ENCODE peak calls at places on chromosomes 4 and X, in six cellular contexts. One of them, this sample, is unnamed.

GRCh38 chr4:26273308-26273980 is 47.4 kb upstream of the RBPJ start:
- DNase-seq in iris pigment epithelial cell: no peak
- DNase-seq in stimulated activated CD4-positive, alpha-beta T cell treated with anti-CD3 and anti-CD28 coated beads, Interleukin-2, amount 100 ng/mL, for 48 hours: no peak
- DNase-seq in stimulated activated naive CD4-positive, alpha-beta T cell: no peak
- DNase-seq in NCI-H748 treated with DMSO at 0.1 percent for 48 hours: no peak
- DNase-seq in KBM-7: peak
- DNase-seq in this sample: no peak

GRCh38 chrX:14607446-14607845 is 78.1 kb downstream of the GLRA2 start:
- DNase-seq in iris pigment epithelial cell: no peak
- DNase-seq in stimulated activated CD4-positive, alpha-beta T cell treated with anti-CD3 and anti-CD28 coated beads, Interleukin-2, amount 100 ng/mL, for 48 hours: no peak
- DNase-seq in stimulated activated naive CD4-positive, alpha-beta T cell: no peak
- DNase-seq in NCI-H748 treated with DMSO at 0.1 percent for 48 hours: no peak
- DNase-seq in KBM-7: no peak
- DNase-seq in this sample: no peak

GRCh38 chr4:138092060-138092459 is 150.1 kb downstream of the SLC7A11 start:
- DNase-seq in iris pigment epithelial cell: no peak
- DNase-seq in stimulated activated CD4-positive, alpha-beta T cell treated with anti-CD3 and anti-CD28 coated beads, Interleukin-2, amount 100 ng/mL, for 48 hours: no peak
- DNase-seq in stimulated activated naive CD4-positive, alpha-beta T cell: no peak
- DNase-seq in NCI-H748 treated with DMSO at 0.1 percent for 48 hours: no peak
- DNase-seq in KBM-7: no peak
- DNase-seq in this sample: no peak

GRCh38 chr4:126899382-126899801 is 733.4 kb upstream of the INTU start:
- DNase-seq in iris pigment epithelial cell: peak
- DNase-seq in stimulated activated CD4-positive, alpha-beta T cell treated with anti-CD3 and anti-CD28 coated beads, Interleukin-2, amount 100 ng/mL, for 48 hours: no peak
- DNase-seq in stimulated activated naive CD4-positive, alpha-beta T cell: no peak
- DNase-seq in NCI-H748 treated with DMSO at 0.1 percent for 48 hours: no peak
- DNase-seq in KBM-7: no peak
- DNase-seq in this sample: no peak

GRCh38 chr4:155758500-155759371 is at the start of gene GUCY1B1:
- DNase-seq in iris pigment epithelial cell: peak
- DNase-seq in stimulated activated CD4-positive, alpha-beta T cell treated with anti-CD3 and anti-CD28 coated beads, Interleukin-2, amount 100 ng/mL, for 48 hours: peak
- DNase-seq in stimulated activated naive CD4-positive, alpha-beta T cell: peak
- DNase-seq in NCI-H748 treated with DMSO at 0.1 percent for 48 hours: peak
- DNase-seq in KBM-7: peak
- DNase-seq in this sample: peak

GRCh38 chr4:161581262-161581661 is 582.5 kb downstream of the FSTL5 start:
- DNase-seq in iris pigment epithelial cell: peak
- DNase-seq in stimulated activated CD4-positive, alpha-beta T cell treated with anti-CD3 and anti-CD28 coated beads, Interleukin-2, amount 100 ng/mL, for 48 hours: no peak
- DNase-seq in stimulated activated naive CD4-positive, alpha-beta T cell: no peak
- DNase-seq in NCI-H748 treated with DMSO at 0.1 percent for 48 hours: no peak
- DNase-seq in KBM-7: peak
- DNase-seq in this sample: no peak

GRCh38 chrX:20263474-20263873 is 3.2 kb downstream of the RPS6KA3 start:
- DNase-seq in iris pigment epithelial cell: peak
- DNase-seq in stimulated activated CD4-positive, alpha-beta T cell treated with anti-CD3 and anti-CD28 coated beads, Interleukin-2, amount 100 ng/mL, for 48 hours: no peak
- DNase-seq in stimulated activated naive CD4-positive, alpha-beta T cell: no peak
- DNase-seq in NCI-H748 treated with DMSO at 0.1 percent for 48 hours: no peak
- DNase-seq in KBM-7: peak
- DNase-seq in this sample: no peak

GRCh38 chr4:119748853-119749252 is 120.2 kb upstream of the PDE5A start:
- DNase-seq in iris pigment epithelial cell: peak
- DNase-seq in stimulated activated CD4-positive, alpha-beta T cell treated with anti-CD3 and anti-CD28 coated beads, Interleukin-2, amount 100 ng/mL, for 48 hours: no peak
- DNase-seq in stimulated activated naive CD4-positive, alpha-beta T cell: no peak
- DNase-seq in NCI-H748 treated with DMSO at 0.1 percent for 48 hours: no peak
- DNase-seq in KBM-7: no peak
- DNase-seq in this sample: no peak

GRCh38 chr4:139875456-139875855 is 209.8 kb downstream of the MGST2 start:
- DNase-seq in iris pigment epithelial cell: no peak
- DNase-seq in stimulated activated CD4-positive, alpha-beta T cell treated with anti-CD3 and anti-CD28 coated beads, Interleukin-2, amount 100 ng/mL, for 48 hours: no peak
- DNase-seq in stimulated activated naive CD4-positive, alpha-beta T cell: no peak
- DNase-seq in NCI-H748 treated with DMSO at 0.1 percent for 48 hours: peak
- DNase-seq in KBM-7: no peak
- DNase-seq in this sample: no peak

GRCh38 chrX:52558140-52558539 is 41.3 kb upstream of the XAGE1B start:
- DNase-seq in iris pigment epithelial cell: no peak
- DNase-seq in stimulated activated CD4-positive, alpha-beta T cell treated with anti-CD3 and anti-CD28 coated beads, Interleukin-2, amount 100 ng/mL, for 48 hours: no peak
- DNase-seq in stimulated activated naive CD4-positive, alpha-beta T cell: no peak
- DNase-seq in NCI-H748 treated with DMSO at 0.1 percent for 48 hours: no peak
- DNase-seq in KBM-7: no peak
- DNase-seq in this sample: no peak

GRCh38 chr4:65599335-65599734 is 71.0 kb downstream of the EPHA5 start:
- DNase-seq in iris pigment epithelial cell: peak
- DNase-seq in stimulated activated CD4-positive, alpha-beta T cell treated with anti-CD3 and anti-CD28 coated beads, Interleukin-2, amount 100 ng/mL, for 48 hours: no peak
- DNase-seq in stimulated activated naive CD4-positive, alpha-beta T cell: no peak
- DNase-seq in NCI-H748 treated with DMSO at 0.1 percent for 48 hours: no peak
- DNase-seq in KBM-7: no peak
- DNase-seq in this sample: no peak

GRCh38 chrX:116379854-116380253 is 56.6 kb upstream of the SLC6A14 start:
- DNase-seq in iris pigment epithelial cell: peak
- DNase-seq in stimulated activated CD4-positive, alpha-beta T cell treated with anti-CD3 and anti-CD28 coated beads, Interleukin-2, amount 100 ng/mL, for 48 hours: no peak
- DNase-seq in stimulated activated naive CD4-positive, alpha-beta T cell: no peak
- DNase-seq in NCI-H748 treated with DMSO at 0.1 percent for 48 hours: no peak
- DNase-seq in KBM-7: no peak
- DNase-seq in this sample: no peak

GRCh38 chr4:141011799-141012377 is 121.4 kb downstream of the RNF150 start:
- DNase-seq in iris pigment epithelial cell: no peak
- DNase-seq in stimulated activated CD4-positive, alpha-beta T cell treated with anti-CD3 and anti-CD28 coated beads, Interleukin-2, amount 100 ng/mL, for 48 hours: no peak
- DNase-seq in stimulated activated naive CD4-positive, alpha-beta T cell: no peak
- DNase-seq in NCI-H748 treated with DMSO at 0.1 percent for 48 hours: no peak
- DNase-seq in KBM-7: no peak
- DNase-seq in this sample: no peak

GRCh38 chr4:34258176-34258575 is 1986.1 kb downstream of the ARAP2 start:
- DNase-seq in iris pigment epithelial cell: no peak
- DNase-seq in stimulated activated CD4-positive, alpha-beta T cell treated with anti-CD3 and anti-CD28 coated beads, Interleukin-2, amount 100 ng/mL, for 48 hours: no peak
- DNase-seq in stimulated activated naive CD4-positive, alpha-beta T cell: no peak
- DNase-seq in NCI-H748 treated with DMSO at 0.1 percent for 48 hours: no peak
- DNase-seq in KBM-7: no peak
- DNase-seq in this sample: no peak

GRCh38 chrX:4243759-4244158 is 530.3 kb upstream of the PRKX start:
- DNase-seq in iris pigment epithelial cell: no peak
- DNase-seq in stimulated activated CD4-positive, alpha-beta T cell treated with anti-CD3 and anti-CD28 coated beads, Interleukin-2, amount 100 ng/mL, for 48 hours: no peak
- DNase-seq in stimulated activated naive CD4-positive, alpha-beta T cell: no peak
- DNase-seq in NCI-H748 treated with DMSO at 0.1 percent for 48 hours: no peak
- DNase-seq in KBM-7: no peak
- DNase-seq in this sample: no peak

GRCh38 chr4:183241771-183242170 is 78.3 kb downstream of the CLDN22 start:
- DNase-seq in iris pigment epithelial cell: no peak
- DNase-seq in stimulated activated CD4-positive, alpha-beta T cell treated with anti-CD3 and anti-CD28 coated beads, Interleukin-2, amount 100 ng/mL, for 48 hours: no peak
- DNase-seq in stimulated activated naive CD4-positive, alpha-beta T cell: no peak
- DNase-seq in NCI-H748 treated with DMSO at 0.1 percent for 48 hours: no peak
- DNase-seq in KBM-7: no peak
- DNase-seq in this sample: no peak

GRCh38 chr4:19010766-19011165 is 989.2 kb upstream of the LCORL start:
- DNase-seq in iris pigment epithelial cell: no peak
- DNase-seq in stimulated activated CD4-positive, alpha-beta T cell treated with anti-CD3 and anti-CD28 coated beads, Interleukin-2, amount 100 ng/mL, for 48 hours: no peak
- DNase-seq in stimulated activated naive CD4-positive, alpha-beta T cell: no peak
- DNase-seq in NCI-H748 treated with DMSO at 0.1 percent for 48 hours: no peak
- DNase-seq in KBM-7: no peak
- DNase-seq in this sample: no peak

GRCh38 chr4:19478791-19479190 is 772.9 kb upstream of the SLIT2 start:
- DNase-seq in iris pigment epithelial cell: peak
- DNase-seq in stimulated activated CD4-positive, alpha-beta T cell treated with anti-CD3 and anti-CD28 coated beads, Interleukin-2, amount 100 ng/mL, for 48 hours: no peak
- DNase-seq in stimulated activated naive CD4-positive, alpha-beta T cell: no peak
- DNase-seq in NCI-H748 treated with DMSO at 0.1 percent for 48 hours: no peak
- DNase-seq in KBM-7: no peak
- DNase-seq in this sample: no peak

GRCh38 chr4:143961084-143961483 is 55.7 kb upstream of the GYPE start:
- DNase-seq in iris pigment epithelial cell: no peak
- DNase-seq in stimulated activated CD4-positive, alpha-beta T cell treated with anti-CD3 and anti-CD28 coated beads, Interleukin-2, amount 100 ng/mL, for 48 hours: no peak
- DNase-seq in stimulated activated naive CD4-positive, alpha-beta T cell: no peak
- DNase-seq in NCI-H748 treated with DMSO at 0.1 percent for 48 hours: no peak
- DNase-seq in KBM-7: peak
- DNase-seq in this sample: no peak

GRCh38 chrX:937391-937790 is 275.1 kb downstream of the CRLF2 start:
- DNase-seq in iris pigment epithelial cell: no peak
- DNase-seq in stimulated activated CD4-positive, alpha-beta T cell treated with anti-CD3 and anti-CD28 coated beads, Interleukin-2, amount 100 ng/mL, for 48 hours: no peak
- DNase-seq in stimulated activated naive CD4-positive, alpha-beta T cell: no peak
- DNase-seq in NCI-H748 treated with DMSO at 0.1 percent for 48 hours: no peak
- DNase-seq in KBM-7: no peak
- DNase-seq in this sample: no peak

GRCh38 chr4:155900402-155900801 is 3.1 kb upstream of the TDO2 start:
- DNase-seq in iris pigment epithelial cell: peak
- DNase-seq in stimulated activated CD4-positive, alpha-beta T cell treated with anti-CD3 and anti-CD28 coated beads, Interleukin-2, amount 100 ng/mL, for 48 hours: no peak
- DNase-seq in stimulated activated naive CD4-positive, alpha-beta T cell: no peak
- DNase-seq in NCI-H748 treated with DMSO at 0.1 percent for 48 hours: no peak
- DNase-seq in KBM-7: no peak
- DNase-seq in this sample: no peak

GRCh38 chrX:114075073-114075673 is 508.7 kb upstream of the HTR2C start:
- DNase-seq in iris pigment epithelial cell: no peak
- DNase-seq in stimulated activated CD4-positive, alpha-beta T cell treated with anti-CD3 and anti-CD28 coated beads, Interleukin-2, amount 100 ng/mL, for 48 hours: no peak
- DNase-seq in stimulated activated naive CD4-positive, alpha-beta T cell: no peak
- DNase-seq in NCI-H748 treated with DMSO at 0.1 percent for 48 hours: no peak
- DNase-seq in KBM-7: peak
- DNase-seq in this sample: no peak

GRCh38 chr4:77861500-77861899 is 1.1 kb upstream of the MRPL1 start:
- DNase-seq in iris pigment epithelial cell: peak
- DNase-seq in stimulated activated CD4-positive, alpha-beta T cell treated with anti-CD3 and anti-CD28 coated beads, Interleukin-2, amount 100 ng/mL, for 48 hours: no peak
- DNase-seq in stimulated activated naive CD4-positive, alpha-beta T cell: no peak
- DNase-seq in NCI-H748 treated with DMSO at 0.1 percent for 48 hours: no peak
- DNase-seq in KBM-7: no peak
- DNase-seq in this sample: no peak

GRCh38 chrX:20968996-20969395 is 405.2 kb upstream of the CNKSR2 start:
- DNase-seq in iris pigment epithelial cell: peak
- DNase-seq in stimulated activated CD4-positive, alpha-beta T cell treated with anti-CD3 and anti-CD28 coated beads, Interleukin-2, amount 100 ng/mL, for 48 hours: no peak
- DNase-seq in stimulated activated naive CD4-positive, alpha-beta T cell: no peak
- DNase-seq in NCI-H748 treated with DMSO at 0.1 percent for 48 hours: no peak
- DNase-seq in KBM-7: no peak
- DNase-seq in this sample: no peak

GRCh38 chrX:19990225-19990518 is 689 bp downstream of the BCLAF3 start:
- DNase-seq in iris pigment epithelial cell: peak
- DNase-seq in stimulated activated CD4-positive, alpha-beta T cell treated with anti-CD3 and anti-CD28 coated beads, Interleukin-2, amount 100 ng/mL, for 48 hours: no peak
- DNase-seq in stimulated activated naive CD4-positive, alpha-beta T cell: no peak
- DNase-seq in NCI-H748 treated with DMSO at 0.1 percent for 48 hours: no peak
- DNase-seq in KBM-7: no peak
- DNase-seq in this sample: no peak

GRCh38 chrX:102067966-102068723 is 57.3 kb upstream of the TCEAL2 start:
- DNase-seq in iris pigment epithelial cell: peak
- DNase-seq in stimulated activated CD4-positive, alpha-beta T cell treated with anti-CD3 and anti-CD28 coated beads, Interleukin-2, amount 100 ng/mL, for 48 hours: peak
- DNase-seq in stimulated activated naive CD4-positive, alpha-beta T cell: peak
- DNase-seq in NCI-H748 treated with DMSO at 0.1 percent for 48 hours: no peak
- DNase-seq in KBM-7: peak
- DNase-seq in this sample: no peak

GRCh38 chr4:144267084-144267483 is 126.6 kb upstream of the GYPA start:
- DNase-seq in iris pigment epithelial cell: no peak
- DNase-seq in stimulated activated CD4-positive, alpha-beta T cell treated with anti-CD3 and anti-CD28 coated beads, Interleukin-2, amount 100 ng/mL, for 48 hours: no peak
- DNase-seq in stimulated activated naive CD4-positive, alpha-beta T cell: no peak
- DNase-seq in NCI-H748 treated with DMSO at 0.1 percent for 48 hours: no peak
- DNase-seq in KBM-7: no peak
- DNase-seq in this sample: no peak